ENCODE peak calls at places on chromosomes 2 and 18, in five cellular contexts. Q is CD8-positive, alpha-beta T cell; F is globus pallidus; P is fibroblast of villous mesenchyme; N is H54. K is an unnamed sample.

GRCh38 chr2:45869165-45869501 is 217.7 kb downstream of the PRKCE start:
- DNase-seq in Q (no peak), F (no peak), P (no peak), N (no peak), K (no peak)

GRCh38 chr2:159755788-159756187 is 42.2 kb downstream of the CD302 start:
- DNase-seq in Q (no peak), F (no peak), P (peak), N (peak), K (peak)

GRCh38 chr2:235677276-235677788 is 183.5 kb downstream of the AGAP1 start:
- DNase-seq in Q (no peak), F (no peak), P (peak), N (no peak), K (no peak)

GRCh38 chr2:235610696-235611257 is 116.9 kb downstream of the AGAP1 start:
- DNase-seq in Q (no peak), F (no peak), P (no peak), N (no peak), K (no peak)

GRCh38 chr2:134372611-134373131 is 118.8 kb downstream of the MGAT5 start:
- DNase-seq in Q (no peak), F (peak), P (peak), N (no peak), K (no peak)

GRCh38 chr18:70151554-70152130 is 53.8 kb downstream of the RTTN start:
- DNase-seq in Q (no peak), F (no peak), P (no peak), N (no peak), K (no peak)

GRCh38 chr2:240250985-240251847 is 110.8 kb upstream of the OTOS start:
- DNase-seq in Q (peak), F (peak), P (peak), N (peak), K (peak)

GRCh38 chr2:33785201-33786106 is 186.4 kb upstream of the FAM98A start:
- DNase-seq in Q (no peak), F (peak), P (no peak), N (no peak), K (no peak)

GRCh38 chr2:46298522-46299351 is 1.5 kb downstream of the EPAS1 start:
- DNase-seq in Q (peak), F (peak), P (peak), N (peak), K (peak)

GRCh38 chr2:44770221-44771187 is 171.0 kb upstream of the SIX3 start:
- DNase-seq in Q (no peak), F (no peak), P (no peak), N (no peak), K (peak)

GRCh38 chr18:11042247-11042646 is 107.1 kb downstream of the PIEZO2 start:
- DNase-seq in Q (no peak), F (peak), P (peak), N (no peak), K (no peak)